ENCODE peak calls at places on chromosomes 6 and 20, in six cellular contexts. P is body of pancreas, N is right cardiac atrium, L is bronchial epithelial cell, A is OCI-LY7, Y is NT2/D1. I is an unnamed sample.

GRCh38 chr20:10060223-10060622 is 25.4 kb downstream of the ANKEF1 start:
- DNase-seq in P (no peak), N (no peak), L (no peak), A (peak), Y (no peak), I (no peak)

GRCh38 chr6:144768676-144769599 is 483.8 kb downstream of the UTRN start:
- DNase-seq in P (peak), N (no peak), L (no peak), A (no peak), Y (no peak), I (no peak)

GRCh38 chr6:156953478-156954146 is 176.4 kb downstream of the ARID1B start:
- DNase-seq in P (peak), N (no peak), L (peak), A (peak), Y (peak), I (peak)

GRCh38 chr6:132780770-132781371 is 17.6 kb downstream of the SLC18B1 start:
- DNase-seq in P (no peak), N (no peak), L (peak), A (peak), Y (peak), I (peak)

GRCh38 chr20:843908-844307 is 10.4 kb downstream of the FAM110A start:
- DNase-seq in P (no peak), N (no peak), L (peak), A (no peak), Y (no peak), I (no peak)

GRCh38 chr6:52921743-52922142 is 12.2 kb upstream of the GSTA3 start:
- DNase-seq in P (no peak), N (no peak), L (no peak), A (no peak), Y (no peak), I (no peak)

GRCh38 chr6:37502703-37503485 is 3.2 kb upstream of the CCDC167 start:
- DNase-seq in P (no peak), N (no peak), L (no peak), A (peak), Y (no peak), I (peak)

GRCh38 chr6:14711056-14711703 is 534.7 kb upstream of the JARID2 start:
- DNase-seq in P (peak), N (no peak), L (peak), A (peak), Y (peak), I (peak)

GRCh38 chr20:37567671-37568588 is 40.3 kb upstream of the BLCAP start:
- DNase-seq in P (no peak), N (no peak), L (no peak), A (no peak), Y (peak), I (no peak)

GRCh38 chr6:160005861-160006540 is 37.1 kb downstream of the IGF2R start:
- DNase-seq in P (peak), N (peak), L (no peak), A (no peak), Y (no peak), I (no peak)

GRCh38 chr20:6485376-6485775 is 282.1 kb upstream of the BMP2 start:
- DNase-seq in P (no peak), N (no peak), L (no peak), A (no peak), Y (no peak), I (no peak)

GRCh38 chr6:42022755-42023384 is 27.5 kb upstream of the TAF8 start:
- DNase-seq in P (no peak), N (no peak), L (no peak), A (peak), Y (no peak), I (no peak)

GRCh38 chr20:19789009-19789408 is 31.0 kb downstream of the RIN2 start:
- DNase-seq in P (no peak), N (no peak), L (no peak), A (no peak), Y (no peak), I (no peak)

GRCh38 chr6:15320683-15321082 is 74.8 kb downstream of the JARID2 start:
- DNase-seq in P (no peak), N (no peak), L (peak), A (no peak), Y (no peak), I (no peak)

GRCh38 chr6:155543141-155543870 is 87.7 kb upstream of the NOX3 start:
- DNase-seq in P (no peak), N (no peak), L (no peak), A (no peak), Y (no peak), I (peak)

GRCh38 chr20:4007383-4008025 is 7.9 kb downstream of the RNF24 start:
- DNase-seq in P (no peak), N (no peak), L (no peak), A (no peak), Y (no peak), I (no peak)

GRCh38 chr20:44014807-44015732 is 100.4 kb downstream of the TOX2 start:
- DNase-seq in P (no peak), N (no peak), L (no peak), A (no peak), Y (no peak), I (no peak)

GRCh38 chr6:86477510-86478166 is 459.7 kb upstream of the HTR1E start:
- DNase-seq in P (peak), N (no peak), L (no peak), A (no peak), Y (peak), I (no peak)

GRCh38 chr6:149781715-149782114 is 32.2 kb downstream of the PCMT1 start:
- DNase-seq in P (no peak), N (no peak), L (no peak), A (no peak), Y (no peak), I (no peak)

GRCh38 chr20:32516985-32517873 is 67.9 kb downstream of the NOL4L start:
- DNase-seq in P (no peak), N (no peak), L (no peak), A (no peak), Y (no peak), I (no peak)

GRCh38 chr6:45678063-45678620 is 300.4 kb upstream of the SUPT3H start:
- DNase-seq in P (no peak), N (no peak), L (no peak), A (peak), Y (no peak), I (no peak)

GRCh38 chr6:37934276-37934675 is 114.7 kb downstream of the ZFAND3 start:
- DNase-seq in P (no peak), N (no peak), L (peak), A (no peak), Y (no peak), I (no peak)

GRCh38 chr20:4401601-4402000 is 320.1 kb upstream of the PRND start:
- DNase-seq in P (no peak), N (no peak), L (no peak), A (no peak), Y (no peak), I (no peak)

GRCh38 chr20:41005361-41005729 is 23.3 kb upstream of the TOP1 start:
- DNase-seq in P (peak), N (peak), L (peak), A (no peak), Y (no peak), I (no peak)

GRCh38 chr6:52741872-52742271 is 21.4 kb downstream of the GSTA2 start:
- DNase-seq in P (no peak), N (no peak), L (peak), A (no peak), Y (no peak), I (no peak)

GRCh38 chr20:329851-330232 is 4.5 kb downstream of the SOX12 start:
- DNase-seq in P (no peak), N (no peak), L (no peak), A (no peak), Y (no peak), I (no peak)

DNA sequence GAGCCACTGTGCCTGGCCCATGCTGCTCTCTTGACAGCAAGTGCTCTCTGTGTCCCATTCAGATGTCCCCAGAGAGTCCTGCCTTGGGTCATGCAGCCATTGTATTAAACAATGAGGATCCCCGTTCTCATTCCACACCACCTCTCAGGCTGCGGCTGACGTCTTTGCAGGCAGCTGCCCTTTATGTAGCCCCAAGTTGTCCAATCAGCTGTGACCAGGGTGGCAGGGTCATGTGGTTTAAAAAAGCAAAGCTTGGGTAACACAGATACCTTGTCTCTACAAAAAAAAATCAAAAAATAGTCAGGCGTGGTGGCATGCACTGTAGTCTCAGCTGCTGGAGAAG is 13.2 kb downstream of the GCNT2 start:
- DNase-seq in P (no peak), N (no peak), L (no peak), A (peak), Y (no peak), I (no peak)
- H3K4me3 ChIP-seq in P (no peak), N (no peak), L (no peak), A (peak), Y (no peak), I (no peak)

GRCh38 chr6:154508573-154509375 is 1.7 kb downstream of the CNKSR3 start:
- DNase-seq in P (peak), N (no peak), L (peak), A (no peak), Y (no peak), I (no peak)

GRCh38 chr6:154511735-154512097 is 1.2 kb upstream of the CNKSR3 start:
- DNase-seq in P (peak), N (no peak), L (no peak), A (no peak), Y (no peak), I (no peak)

GRCh38 chr6:154507209-154507898 is 3.1 kb downstream of the CNKSR3 start:
- DNase-seq in P (no peak), N (no peak), L (no peak), A (no peak), Y (no peak), I (no peak)

GRCh38 chr6:154510144-154510905 is at the start of gene CNKSR3:
- DNase-seq in P (peak), N (peak), L (peak), A (no peak), Y (peak), I (peak)

GRCh38 chr6:154509421-154510143 is 903 bp downstream of the CNKSR3 start:
- DNase-seq in P (peak), N (peak), L (no peak), A (no peak), Y (no peak), I (no peak)
- H3K4me3 ChIP-seq in P (peak), N (peak), L (peak), A (no peak), Y (peak), I (no peak)

DNA sequence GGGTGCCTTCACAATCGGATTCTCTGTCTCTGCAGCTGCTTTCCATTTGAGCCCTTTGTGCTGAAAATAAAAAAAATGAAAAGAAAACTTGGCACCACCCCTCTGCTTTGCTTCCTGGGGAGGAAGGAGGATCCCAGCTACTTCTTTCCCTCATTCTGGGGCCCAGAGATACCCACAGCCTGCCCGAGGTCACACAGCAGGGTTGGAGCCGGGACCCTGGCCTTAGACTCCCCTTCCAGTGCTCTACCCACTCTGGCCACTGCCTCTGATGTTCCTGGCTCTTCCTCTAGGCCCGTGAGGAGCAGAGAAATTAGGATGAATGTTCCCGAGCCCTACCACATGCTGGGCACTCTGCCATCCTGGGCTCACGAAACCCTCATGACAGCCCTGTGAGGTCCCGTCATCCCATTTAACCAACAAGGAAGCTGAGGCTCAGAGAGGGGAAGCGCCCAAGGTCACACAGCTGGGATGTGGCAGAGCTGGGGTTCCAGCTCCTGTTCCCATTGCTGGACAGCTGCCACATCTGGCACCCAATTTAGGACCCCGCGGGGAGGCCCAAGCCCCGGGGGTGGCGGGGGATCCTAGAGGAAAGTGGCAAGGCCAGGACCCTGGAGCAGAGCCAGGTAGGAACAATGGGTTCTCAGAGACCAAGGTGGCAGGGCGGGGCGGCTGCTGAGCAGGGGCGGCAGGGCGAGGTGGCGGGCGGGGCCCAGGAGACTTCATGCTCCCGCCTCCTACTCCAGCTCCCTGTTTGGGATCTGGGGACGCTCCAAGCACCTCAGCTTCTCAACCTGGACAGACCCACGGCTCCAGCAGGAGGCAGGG is 76.6 kb downstream of the CEBPB start:
- DNase-seq in P (peak), N (peak), L (peak), A (no peak), Y (no peak), I (no peak)
- H3K4me3 ChIP-seq in P (no peak), N (no peak), L (no peak), A (no peak), Y (no peak), I (no peak)

GRCh38 chr6:69988458-69989126 is 122.2 kb downstream of the COL19A1 start:
- DNase-seq in P (no peak), N (no peak), L (no peak), A (no peak), Y (no peak), I (no peak)
- H3K4me3 ChIP-seq in P (no peak), N (no peak), L (no peak), A (no peak), Y (no peak), I (no peak)

GRCh38 chr20:62356948-62357667 is 10.0 kb downstream of the LAMA5 start:
- DNase-seq in P (peak), N (peak), L (peak), A (no peak), Y (no peak), I (no peak)

GRCh38 chr20:62357681-62358080 is 9.4 kb downstream of the LAMA5 start:
- DNase-seq in P (no peak), N (peak), L (no peak), A (no peak), Y (no peak), I (no peak)

GRCh38 chr20:62355527-62356142 is 11.5 kb downstream of the LAMA5 start:
- DNase-seq in P (peak), N (peak), L (peak), A (no peak), Y (no peak), I (no peak)

GRCh38 chr20:62354811-62355341 is 12.2 kb downstream of the LAMA5 start:
- DNase-seq in P (no peak), N (peak), L (no peak), A (no peak), Y (no peak), I (no peak)

GRCh38 chr20:62356143-62356947 is 10.8 kb downstream of the LAMA5 start:
- DNase-seq in P (no peak), N (peak), L (no peak), A (no peak), Y (no peak), I (no peak)
- H3K4me3 ChIP-seq in P (no peak), N (no peak), L (no peak), A (no peak), Y (no peak), I (no peak)

GRCh38 chr6:83067448-83068413 is at the start of gene DOP1A:
- DNase-seq in P (peak), N (peak), L (peak), A (peak), Y (peak), I (peak)

GRCh38 chr6:83071023-83071422 is 3.6 kb downstream of the DOP1A start:
- DNase-seq in P (peak), N (no peak), L (peak), A (peak), Y (no peak), I (no peak)

GRCh38 chr6:83068628-83069027 is 1.2 kb downstream of the DOP1A start:
- DNase-seq in P (no peak), N (no peak), L (no peak), A (no peak), Y (no peak), I (no peak)

GRCh38 chr6:83071707-83072106 is 4.2 kb downstream of the DOP1A start:
- DNase-seq in P (no peak), N (no peak), L (peak), A (no peak), Y (no peak), I (no peak)

DNA sequence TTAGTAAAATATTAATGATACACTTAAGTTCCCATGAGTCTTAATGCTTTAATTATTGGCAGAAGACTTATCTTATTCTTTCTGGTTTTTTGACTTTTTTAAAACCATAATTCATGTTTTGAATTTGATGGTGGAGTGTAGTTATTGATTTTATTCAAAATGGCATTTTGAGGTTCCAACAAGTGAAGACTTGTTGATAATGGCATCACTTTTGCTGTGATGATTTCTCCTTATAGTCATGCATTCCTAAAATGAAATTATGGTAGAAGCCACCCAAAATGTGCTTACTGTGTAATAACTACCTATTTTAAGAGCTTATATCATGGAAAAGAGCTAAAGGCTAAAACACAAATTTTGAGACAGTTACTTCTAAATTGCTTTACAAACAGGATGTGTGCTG is 2.2 kb downstream of the DOP1A start:
- DNase-seq in P (no peak), N (no peak), L (peak), A (no peak), Y (no peak), I (no peak)
- H3K4me3 ChIP-seq in P (no peak), N (no peak), L (no peak), A (peak), Y (no peak), I (no peak)

GRCh38 chr6:5498579-5498899 is 237.2 kb downstream of the FARS2 start:
- DNase-seq in P (no peak), N (no peak), L (peak), A (no peak), Y (no peak), I (no peak)
- H3K4me3 ChIP-seq in P (no peak), N (no peak), L (no peak), A (no peak), Y (no peak), I (no peak)

GRCh38 chr6:4281341-4282293 is 146.2 kb upstream of the ECI2 start:
- DNase-seq in P (peak), N (peak), L (peak), A (peak), Y (no peak), I (no peak)
- H3K4me3 ChIP-seq in P (no peak), N (peak), L (peak), A (no peak), Y (no peak), I (no peak)

I was measured in Jurkat, Clone E6-1.